ENCODE peak calls at places on chromosomes 11 and 22, in nine cellular contexts. P, L, A, Q, G, B, F, O and J are unnamed samples.

GRCh38 chr11:61472282-61472681 is 36.3 kb upstream of the LRRC10B start:
- ATAC-seq in P (no peak), L (peak), A (no peak), Q (no peak), G (no peak), B (no peak), F (no peak), O (peak), J (no peak)

GRCh38 chr22:19271273-19271855 is 20.2 kb downstream of the CLTCL1 start:
- ATAC-seq in P (no peak), L (no peak), A (no peak), Q (no peak), G (peak), B (no peak), F (no peak), O (no peak), J (no peak)

GRCh38 chr11:85123752-85124231 is 503.4 kb downstream of the DLG2 start:
- ATAC-seq in P (no peak), L (no peak), A (peak), Q (no peak), G (no peak), B (no peak), F (no peak), O (no peak), J (peak)

GRCh38 chr11:19156892-19157291 is 39.9 kb downstream of the ZDHHC13 start:
- ATAC-seq in P (no peak), L (no peak), A (no peak), Q (no peak), G (no peak), B (no peak), F (no peak), O (no peak), J (no peak)

GRCh38 chr22:35342390-35342789 is 38.5 kb upstream of the HMOX1 start:
- ATAC-seq in P (no peak), L (no peak), A (no peak), Q (no peak), G (peak), B (peak), F (no peak), O (no peak), J (no peak)

GRCh38 chr11:11978792-11979486 is 29.5 kb downstream of the DKK3 start:
- ATAC-seq in P (no peak), L (peak), A (no peak), Q (no peak), G (no peak), B (no peak), F (no peak), O (peak), J (no peak)

GRCh38 chr22:45320326-45320976 is 10.7 kb downstream of the FAM118A start:
- ATAC-seq in P (no peak), L (no peak), A (no peak), Q (no peak), G (no peak), B (no peak), F (no peak), O (no peak), J (no peak)

GRCh38 chr11:827861-828167 is at the start of gene CRACR2B:
- ATAC-seq in P (no peak), L (no peak), A (no peak), Q (no peak), G (no peak), B (no peak), F (no peak), O (no peak), J (no peak)

GRCh38 chr11:26470992-26471391 is 101.1 kb downstream of the MUC15 start:
- ATAC-seq in P (peak), L (no peak), A (no peak), Q (no peak), G (no peak), B (no peak), F (no peak), O (no peak), J (no peak)

GRCh38 chr11:12889243-12889642 is 119.9 kb upstream of the RASSF10 start:
- ATAC-seq in P (peak), L (peak), A (no peak), Q (no peak), G (peak), B (no peak), F (no peak), O (peak), J (no peak)

GRCh38 chr11:121551463-121551862 is 98.7 kb upstream of the SORL1-AS1 start:
- ATAC-seq in P (no peak), L (no peak), A (no peak), Q (no peak), G (no peak), B (no peak), F (no peak), O (no peak), J (no peak)

GRCh38 chr11:18802381-18803257 is 11.0 kb upstream of the PTPN5 start:
- ATAC-seq in P (peak), L (peak), A (no peak), Q (peak), G (peak), B (peak), F (no peak), O (peak), J (no peak)

GRCh38 chr11:20035701-20036601 is 124.3 kb downstream of the DBX1 start:
- ATAC-seq in P (peak), L (no peak), A (no peak), Q (no peak), G (peak), B (no peak), F (no peak), O (peak), J (no peak)

GRCh38 chr11:33500331-33500730 is 200.3 kb downstream of the C11orf91 start:
- ATAC-seq in P (no peak), L (no peak), A (no peak), Q (no peak), G (no peak), B (no peak), F (no peak), O (no peak), J (no peak)

GRCh38 chr22:40237241-40237640 is 59.5 kb downstream of the TNRC6B start:
- ATAC-seq in P (no peak), L (no peak), A (no peak), Q (no peak), G (no peak), B (no peak), F (peak), O (no peak), J (peak)

GRCh38 chr11:2868604-2869526 is 16.7 kb downstream of the CDKN1C start:
- ATAC-seq in P (no peak), L (no peak), A (no peak), Q (no peak), G (no peak), B (no peak), F (no peak), O (no peak), J (no peak)

GRCh38 chr11:131982154-131982553 is 611.7 kb downstream of the NTM start:
- ATAC-seq in P (no peak), L (no peak), A (no peak), Q (no peak), G (no peak), B (no peak), F (no peak), O (no peak), J (no peak)